ENCODE peak calls at places on chromosome 6, in seven cellular contexts. O is heart left ventricle, M is astrocyte, P is IMR-90, C is pancreas, B is esophagus squamous epithelium, L is heart right ventricle. N is an unnamed sample. For H3K36me3, the result is how much of the 10 kb centered on the place peaks cover.

GRCh38 chr6:35611235-35611634 is 77.5 kb downstream of the FKBP5 start:
- DNase-seq in O (no peak), M (peak), P (peak), C (no peak), B (no peak), L (no peak), N (no peak)

GRCh38 chr6:34638834-34639736 is 57.5 kb downstream of the ILRUN start:
- DNase-seq in O (no peak), M (no peak), P (no peak), C (no peak), B (no peak), L (no peak), N (no peak)

GRCh38 chr6:158557927-158558326 is 2.0 kb upstream of the TMEM181 start:
- DNase-seq in O (no peak), M (no peak), P (no peak), C (no peak), B (no peak), L (no peak), N (no peak)

GRCh38 chr6:122553697-122554096 is 56.5 kb upstream of the PKIB start:
- DNase-seq in O (no peak), M (no peak), P (no peak), C (no peak), B (no peak), L (no peak), N (no peak)

GRCh38 chr6:27601668-27602254 is 128.9 kb upstream of the ZNF184 start:
- DNase-seq in O (no peak), M (no peak), P (no peak), C (no peak), B (no peak), L (no peak), N (no peak)

GRCh38 chr6:131765081-131765852 is 42.6 kb upstream of the ENPP1 start:
- DNase-seq in O (peak), M (peak), P (peak), C (no peak), B (no peak), L (no peak), N (no peak)

GRCh38 chr6:81752084-81752968 is at the start of gene TENT5A:
- DNase-seq in O (peak), M (peak), P (peak), C (peak), B (peak), L (peak), N (peak)

GRCh38 chr6:146590492-146590891 is 8.3 kb upstream of the ADGB start:
- DNase-seq in O (no peak), M (no peak), P (no peak), C (no peak), B (no peak), L (no peak), N (no peak)

GRCh38 chr6:30769088-30769852 is 24.9 kb upstream of the IER3 start:
- DNase-seq in O (peak), M (peak), P (peak), C (no peak), B (no peak), L (peak), N (peak)

GRCh38 chr6:66796987-66797386 is 1090.0 kb upstream of the EYS start:
- DNase-seq in O (no peak), M (no peak), P (no peak), C (no peak), B (no peak), L (no peak), N (no peak)

GRCh38 chr6:53894086-53894485 is 99.3 kb downstream of the LRRC1 start:
- DNase-seq in O (no peak), M (peak), P (peak), C (no peak), B (no peak), L (no peak), N (no peak)

GRCh38 chr6:87174078-87174579 is 18.8 kb downstream of the ZNF292 start:
- DNase-seq in O (peak), M (no peak), P (no peak), C (no peak), B (no peak), L (no peak), N (no peak)

GRCh38 chr6:148973809-148974208 is 227.0 kb downstream of the UST start:
- DNase-seq in O (no peak), M (no peak), P (peak), C (no peak), B (no peak), L (no peak), N (no peak)

GRCh38 chr6:121435444-121436069 is at the start of gene GJA1:
- DNase-seq in O (peak), M (peak), P (peak), C (no peak), B (no peak), L (peak), N (no peak)

GRCh38 chr6:166058064-166058739 is 109.4 kb downstream of the TBXT start:
- DNase-seq in O (peak), M (peak), P (peak), C (no peak), B (no peak), L (peak), N (no peak)

GRCh38 chr6:131627724-131628682 is at the start of gene MED23:
- DNase-seq in O (peak), M (peak), P (peak), C (peak), B (peak), L (peak), N (peak)

GRCh38 chr6:14841901-14842421 is 403.9 kb upstream of the JARID2 start:
- DNase-seq in O (no peak), M (peak), P (peak), C (no peak), B (no peak), L (no peak), N (peak)

GRCh38 chr6:121641158-121641557 is 205.7 kb downstream of the GJA1 start:
- DNase-seq in O (no peak), M (no peak), P (no peak), C (no peak), B (no peak), L (no peak), N (no peak)

GRCh38 chr6:28506807-28507475 is 8.7 kb downstream of the GPX6 start:
- DNase-seq in O (no peak), M (no peak), P (no peak), C (no peak), B (no peak), L (no peak), N (no peak)

GRCh38 chr6:33634203-33634727 is 13.1 kb downstream of the ITPR3 start:
- DNase-seq in O (no peak), M (no peak), P (no peak), C (no peak), B (no peak), L (no peak), N (no peak)

GRCh38 chr6:105097288-105097687 is 82.5 kb downstream of the POPDC3 start:
- DNase-seq in O (no peak), M (no peak), P (no peak), C (peak), B (no peak), L (no peak), N (no peak)

GRCh38 chr6:90730191-90730673 is 143.4 kb upstream of the MAP3K7 start:
- DNase-seq in O (no peak), M (no peak), P (no peak), C (no peak), B (no peak), L (no peak), N (no peak)

GRCh38 chr6:159716247-159717086 is 10.8 kb upstream of the WTAP start:
- DNase-seq in O (no peak), M (peak), P (peak), C (no peak), B (no peak), L (peak), N (no peak)

GRCh38 chr6:22082278-22082677 is 214.6 kb downstream of the PRL start:
- DNase-seq in O (no peak), M (peak), P (peak), C (no peak), B (no peak), L (no peak), N (no peak)

GRCh38 chr6:10407018-10407673 is 7.7 kb downstream of the TFAP2A start:
- DNase-seq in O (no peak), M (no peak), P (no peak), C (no peak), B (no peak), L (no peak), N (no peak)

GRCh38 chr6:134822920-134823430 is 126.9 kb downstream of the ALDH8A1 start:
- DNase-seq in O (peak), M (peak), P (peak), C (no peak), B (no peak), L (peak), N (no peak)

GRCh38 chr6:54264581-54265272 is 43.5 kb upstream of the TINAG start:
- DNase-seq in O (no peak), M (no peak), P (peak), C (no peak), B (no peak), L (no peak), N (no peak)

GRCh38 chr6:80932364-80932763 is 820.1 kb downstream of the TENT5A start:
- DNase-seq in O (no peak), M (peak), P (peak), C (no peak), B (no peak), L (no peak), N (no peak)

GRCh38 chr6:47690209-47690608 is 8.2 kb upstream of the ADGRF4 start:
- DNase-seq in O (no peak), M (no peak), P (no peak), C (no peak), B (no peak), L (no peak), N (no peak)

GRCh38 chr6:158029668-158030230 is 48.1 kb downstream of the SYNJ2 start:
- DNase-seq in O (no peak), M (no peak), P (no peak), C (peak), B (no peak), L (no peak), N (no peak)

GRCh38 chr6:133809406-133809805 is 79.5 kb upstream of the TCF21 start:
- DNase-seq in O (no peak), M (peak), P (peak), C (no peak), B (no peak), L (no peak), N (no peak)

GRCh38 chr6:98601697-98602096 is 232.7 kb upstream of the POU3F2 start:
- DNase-seq in O (no peak), M (no peak), P (no peak), C (no peak), B (no peak), L (no peak), N (no peak)

GRCh38 chr6:101393291-101394251 is at the start of gene GRIK2:
- DNase-seq in O (peak), M (peak), P (peak), C (peak), B (no peak), L (no peak), N (peak)

GRCh38 chr6:73180076-73180717 is 45.1 kb downstream of the KHDC1L start:
- DNase-seq in O (no peak), M (peak), P (peak), C (no peak), B (no peak), L (no peak), N (no peak)

GRCh38 chr6:140071601-140072062 is 697.2 kb upstream of the CITED2 start:
- DNase-seq in O (no peak), M (peak), P (peak), C (no peak), B (no peak), L (no peak), N (no peak)

GRCh38 chr6:111685506-111685905 is 79.8 kb upstream of the TRAF3IP2 start:
- DNase-seq in O (no peak), M (no peak), P (no peak), C (no peak), B (no peak), L (no peak), N (no peak)

GRCh38 chr6:111686249-111686997 is 80.7 kb upstream of the TRAF3IP2 start:
- DNase-seq in O (peak), M (no peak), P (no peak), C (no peak), B (no peak), L (no peak), N (no peak)

GRCh38 chr6:111683126-111683525 is 77.4 kb upstream of the TRAF3IP2 start:
- DNase-seq in O (no peak), M (no peak), P (no peak), C (no peak), B (no peak), L (no peak), N (no peak)

GRCh38 chr6:111683749-111684267 is 78.1 kb upstream of the TRAF3IP2 start:
- DNase-seq in O (no peak), M (peak), P (peak), C (no peak), B (no peak), L (peak), N (no peak)

GRCh38 chr6:111685058-111685457 is 79.4 kb upstream of the TRAF3IP2 start:
- DNase-seq in O (no peak), M (no peak), P (no peak), C (no peak), B (no peak), L (no peak), N (no peak)
- H3K36me3 ChIP-seq in O (under half), M (under half), P (under half), C (under half), B (under half), L (half or more), N (under half)

GRCh38 chr6:6856538-6857523 is 250.9 kb upstream of the RREB1 start:
- DNase-seq in O (peak), M (no peak), P (peak), C (no peak), B (peak), L (peak), N (peak)
- H3K36me3 ChIP-seq in O (under half), M (under half), P (under half), C (under half), B (under half), L (under half), N (under half)

GRCh38 chr6:44396968-44397367 is 9.5 kb downstream of the CDC5L start:
- DNase-seq in O (no peak), M (no peak), P (no peak), C (no peak), B (no peak), L (no peak), N (no peak)
- H3K36me3 ChIP-seq in O (half or more), M (under half), P (under half), C (under half), B (under half), L (half or more), N (under half)

GRCh38 chr6:163580311-163581030 is 166.0 kb downstream of the QKI start:
- DNase-seq in O (no peak), M (no peak), P (no peak), C (no peak), B (no peak), L (no peak), N (no peak)
- H3K36me3 ChIP-seq in O (under half), M (under half), P (under half), C (under half), B (under half), L (under half), N (under half)

GRCh38 chr6:170545405-170545804 is 7.7 kb downstream of the PSMB1 start:
- DNase-seq in O (no peak), M (no peak), P (peak), C (no peak), B (no peak), L (no peak), N (no peak)

GRCh38 chr6:170537329-170537728 is 15.8 kb downstream of the PSMB1 start:
- DNase-seq in O (no peak), M (no peak), P (no peak), C (no peak), B (no peak), L (no peak), N (no peak)

GRCh38 chr6:170542031-170542719 is 10.9 kb downstream of the PSMB1 start:
- DNase-seq in O (no peak), M (no peak), P (peak), C (no peak), B (no peak), L (no peak), N (no peak)
- H3K36me3 ChIP-seq in O (half or more), M (half or more), P (under half), C (under half), B (under half), L (half or more), N (half or more)

DNA sequence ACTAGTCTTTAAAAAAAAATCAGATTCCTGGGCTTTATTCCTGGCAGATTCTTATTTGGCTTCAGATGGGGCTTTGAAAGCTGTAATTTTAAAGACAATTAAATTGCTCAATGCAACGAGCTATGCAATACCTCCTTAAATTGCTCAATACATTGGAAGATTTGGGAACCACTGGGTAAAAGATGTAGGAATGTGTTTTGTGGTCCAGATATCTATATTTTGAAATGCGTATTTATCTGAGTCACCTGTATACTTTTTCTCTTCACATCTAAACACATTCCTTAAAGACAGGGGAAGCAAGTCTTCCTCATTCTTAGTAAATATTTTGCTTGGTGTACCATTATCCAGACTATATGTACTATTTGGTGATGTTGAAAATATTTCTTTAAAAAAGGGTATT is 29.6 kb upstream of the MAP7 start:
- DNase-seq in O (no peak), M (no peak), P (peak), C (no peak), B (no peak), L (no peak), N (no peak)
- H3K36me3 ChIP-seq in O (half or more), M (under half), P (under half), C (under half), B (under half), L (half or more), N (under half)

DNA sequence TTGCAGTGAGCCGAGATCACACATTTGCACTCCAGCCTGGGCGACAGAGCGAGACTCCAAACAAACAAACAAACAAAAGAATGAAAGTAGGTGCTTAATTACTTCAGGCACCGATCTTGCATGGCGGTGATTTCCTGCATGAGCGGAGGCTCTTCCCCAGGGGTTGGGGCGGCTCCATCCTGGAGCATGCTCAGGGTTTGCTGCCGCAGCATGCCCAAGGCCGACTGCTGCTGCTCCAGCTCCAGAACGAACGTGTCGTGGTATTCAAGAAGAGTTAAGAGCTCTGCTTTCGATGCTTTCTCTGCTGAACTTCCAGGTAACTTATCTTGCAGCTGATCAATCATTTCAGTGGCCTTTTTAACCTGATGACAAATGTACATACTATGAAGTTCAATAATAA is 313.8 kb downstream of the SYNE1 start:
- DNase-seq in O (no peak), M (no peak), P (no peak), C (no peak), B (no peak), L (no peak), N (no peak)
- H3K36me3 ChIP-seq in O (half or more), M (under half), P (under half), C (under half), B (under half), L (half or more), N (under half)

N was measured in psoas muscle.